ENCODE peak calls at places on chromosomes 11 and 22, in ten cellular contexts. Z, L, G, R, B, K, S, J, D and U are unnamed samples.

GRCh38 chr11:76577199-76577920 is 93.2 kb downstream of the LRRC32 start:
- DNase-seq in K (peak), L (peak), S (peak), B (no peak), Z (no peak), D (peak), J (no peak), G (no peak), R (no peak), U (no peak)

GRCh38 chr11:125281831-125282595 is 117.5 kb downstream of the PKNOX2 start:
- DNase-seq in Z (no peak), S (no peak), J (no peak), K (no peak), L (no peak), D (no peak), B (no peak), R (no peak), G (no peak), U (no peak)

GRCh38 chr22:21725956-21726649 is 9.5 kb downstream of the YPEL1 start:
- DNase-seq in R (no peak), J (no peak), S (no peak), D (no peak), Z (no peak), B (no peak), G (no peak), L (no peak), K (no peak), U (no peak)

GRCh38 chr22:45717787-45718186 is 46.2 kb downstream of the ATXN10 start:
- DNase-seq in G (no peak), L (peak), D (peak), R (no peak), Z (no peak), S (no peak), K (no peak), J (no peak), B (no peak), U (no peak)

GRCh38 chr11:66080055-66080817 is 10.2 kb downstream of the PACS1 start:
- DNase-seq in K (no peak), J (no peak), L (peak), Z (no peak), D (peak), R (peak), B (no peak), S (no peak), G (peak), U (peak)

GRCh38 chr11:28251263-28251662 is 143.1 kb downstream of the METTL15 start:
- DNase-seq in S (no peak), G (no peak), K (no peak), L (no peak), J (no peak), Z (no peak), D (no peak), B (no peak), R (no peak), U (no peak)

GRCh38 chr11:131295986-131296385 is 74.4 kb upstream of the NTM start:
- DNase-seq in K (no peak), B (no peak), S (no peak), Z (no peak), J (no peak), G (no peak), L (no peak), R (no peak), D (no peak), U (no peak)

GRCh38 chr11:47977651-47978050 is 2.7 kb upstream of the PTPRJ start:
- DNase-seq in R (no peak), K (no peak), B (no peak), J (no peak), S (no peak), D (no peak), G (no peak), Z (no peak), L (peak), U (no peak)

DNA sequence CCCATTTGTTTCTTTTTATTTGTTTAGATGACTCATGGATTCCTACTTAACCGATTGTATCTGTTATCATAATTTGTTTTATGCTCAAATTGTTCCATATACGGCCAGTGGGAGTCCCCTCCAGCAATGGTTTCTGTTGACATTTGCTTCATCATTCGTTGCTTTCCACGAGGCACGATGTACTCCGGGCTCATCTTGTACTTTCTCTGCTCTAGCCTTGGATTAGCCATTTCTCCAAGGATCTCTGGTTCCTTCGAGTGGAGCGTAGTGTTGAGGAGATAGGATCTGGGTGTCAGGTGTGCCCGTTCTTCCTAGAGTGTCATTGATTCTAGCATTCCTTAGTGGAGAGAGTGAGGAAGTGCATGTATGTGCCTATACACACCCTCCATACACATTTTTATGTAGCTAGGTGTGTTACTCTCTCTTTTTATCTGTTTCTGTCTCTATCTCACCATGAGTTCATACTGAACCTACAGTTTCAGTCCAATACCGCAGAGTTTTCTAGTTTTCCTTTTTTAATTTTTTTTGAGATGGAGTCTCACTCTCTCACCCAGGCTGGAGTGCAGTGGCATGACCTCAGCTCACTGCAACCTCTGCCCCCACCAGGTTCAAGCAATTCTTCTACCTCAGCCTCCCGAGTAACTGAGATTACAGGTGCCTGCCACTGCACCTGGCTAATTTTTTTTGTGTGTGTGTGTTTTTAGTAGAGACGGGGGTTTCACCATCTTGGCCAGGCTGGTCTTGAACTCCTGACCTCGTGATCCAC is 31.4 kb downstream of the TECTA start:
- DNase-seq in J (no peak), K (no peak), Z (no peak), S (no peak), R (no peak), L (no peak), D (peak), B (no peak), G (no peak), U (no peak)
- TF ChIP-seq CTCF in J (no peak), K (no peak), Z (no peak), S (no peak), R (no peak), L (no peak), D (peak), B (no peak), G (no peak), U (no peak)

GRCh38 chr22:31253949-31254348 is 38.3 kb downstream of the PIK3IP1 start:
- DNase-seq in K (peak), L (no peak), J (no peak), R (no peak), G (peak), S (no peak), D (no peak), Z (no peak), B (peak), U (no peak)
- TF ChIP-seq CTCF in K (peak), L (no peak), J (no peak), R (no peak), G (no peak), S (no peak), D (no peak), Z (no peak), B (no peak), U (no peak)

GRCh38 chr11:75140269-75141138 is 10.4 kb upstream of the SLCO2B1 start:
- DNase-seq in B (peak), L (peak), S (peak), R (peak), D (peak), K (peak), G (peak), Z (peak), J (peak), U (peak)

GRCh38 chr11:75141166-75141565 is 9.7 kb upstream of the SLCO2B1 start:
- DNase-seq in J (no peak), R (no peak), Z (no peak), D (no peak), B (no peak), G (no peak), L (no peak), S (no peak), K (no peak), U (no peak)

GRCh38 chr11:75144716-75145014 is 6.2 kb upstream of the SLCO2B1 start:
- DNase-seq in J (no peak), K (no peak), L (no peak), G (no peak), D (no peak), Z (no peak), R (no peak), B (no peak), S (no peak), U (no peak)

GRCh38 chr11:75143420-75143731 is 7.5 kb upstream of the SLCO2B1 start:
- DNase-seq in G (no peak), B (no peak), K (no peak), Z (no peak), J (no peak), S (no peak), L (no peak), D (no peak), R (no peak), U (no peak)

DNA sequence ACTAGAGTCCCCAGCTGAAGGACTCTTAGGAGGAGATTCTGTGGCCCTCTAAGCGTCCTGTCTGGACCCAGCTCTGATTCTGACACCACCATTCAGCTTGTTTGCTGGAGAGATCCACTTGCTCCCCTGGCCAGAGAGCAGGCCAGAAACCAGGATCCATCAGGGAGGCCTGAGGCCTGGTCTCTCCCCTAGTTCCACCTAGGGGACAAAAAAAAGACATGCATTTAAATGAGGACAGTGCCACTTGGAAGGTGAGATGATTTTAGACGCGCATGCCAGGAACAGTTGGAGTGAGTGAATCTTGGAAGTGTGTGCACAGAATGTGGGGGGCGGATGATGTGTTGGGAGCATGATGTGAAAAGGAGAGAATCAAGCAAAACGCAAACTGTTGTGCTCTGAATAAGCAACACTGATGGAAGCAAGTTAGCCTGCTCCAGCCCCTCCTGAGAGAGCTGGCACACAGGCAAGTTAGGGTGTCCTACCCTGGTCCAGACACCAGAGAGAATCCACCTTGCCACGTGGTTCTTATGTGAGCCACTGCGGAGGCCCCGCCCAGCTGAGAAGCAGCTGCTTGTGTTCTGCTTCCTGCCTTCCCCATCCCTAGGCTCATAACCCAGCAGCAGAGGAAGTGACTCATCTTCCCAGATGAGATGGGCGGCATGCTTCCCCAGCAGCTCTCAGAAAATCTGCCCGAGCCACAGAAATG is 8.0 kb upstream of the SLCO2B1 start:
- DNase-seq in S (no peak), Z (peak), R (peak), G (peak), K (peak), J (peak), B (peak), D (peak), L (peak), U (peak)
- TF ChIP-seq CTCF in S (no peak), Z (no peak), R (no peak), G (no peak), K (peak), J (no peak), B (no peak), D (no peak), L (no peak), U (no peak)

GRCh38 chr11:132853886-132854285 is 678.4 kb downstream of the OPCML start:
- DNase-seq in J (no peak), Z (no peak), D (no peak), G (no peak), S (no peak), B (no peak), R (no peak), K (no peak), L (no peak), U (no peak)

GRCh38 chr11:132856032-132856431 is 676.3 kb downstream of the OPCML start:
- DNase-seq in G (no peak), J (no peak), S (no peak), L (no peak), Z (no peak), R (no peak), K (no peak), D (no peak), B (no peak), U (no peak)

GRCh38 chr11:132862137-132862536 is 670.2 kb downstream of the OPCML start:
- DNase-seq in J (no peak), Z (no peak), B (no peak), S (no peak), D (no peak), R (no peak), G (no peak), L (no peak), K (no peak), U (no peak)

GRCh38 chr11:132855516-132855915 is 676.8 kb downstream of the OPCML start:
- DNase-seq in S (no peak), Z (no peak), D (peak), L (no peak), K (no peak), R (no peak), B (no peak), J (no peak), G (no peak), U (no peak)

DNA sequence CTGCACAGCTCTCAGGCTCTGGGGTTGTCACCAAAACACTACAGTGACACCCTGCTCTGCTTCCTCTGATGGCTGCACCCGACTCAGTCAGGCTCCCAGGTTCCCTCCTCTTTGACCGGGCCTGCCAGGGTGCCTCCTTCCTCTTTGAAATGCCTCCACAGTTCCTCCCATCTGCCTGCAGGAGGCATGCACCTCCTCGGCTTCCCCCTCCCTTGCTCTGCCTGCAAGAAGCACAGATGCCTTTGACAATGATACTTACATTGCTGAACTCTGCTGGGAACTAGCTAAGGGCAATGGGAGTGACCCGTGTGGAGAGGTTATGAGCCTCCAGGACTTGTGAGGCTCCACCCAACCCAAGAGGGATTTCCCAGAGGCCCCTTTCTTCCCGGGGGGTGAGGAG is 674.1 kb downstream of the OPCML start:
- DNase-seq in D (peak), S (no peak), J (no peak), K (no peak), G (no peak), R (no peak), L (peak), Z (no peak), B (no peak), U (no peak)
- TF ChIP-seq CTCF in D (peak), S (no peak), J (no peak), K (no peak), G (no peak), R (no peak), L (peak), Z (no peak), B (no peak), U (no peak)